ENCODE peak calls at places on chromosomes 4 and X, in eight cellular contexts. Q is H7, L is ascending aorta, H is Karpas-422, O is AG20443, A is A172, U is posterior cingulate gyrus, V is NCI-H774. D is an unnamed sample.

GRCh38 chr4:55512922-55513571 is 33.7 kb downstream of the CLOCK start:
- DNase-seq in A (no peak), H (no peak), L (no peak), O (no peak), V (no peak), U (no peak), Q (no peak), D (no peak)

GRCh38 chr4:41628916-41629315 is 91.0 kb downstream of the LIMCH1 start:
- DNase-seq in V (no peak), O (no peak), L (no peak), Q (no peak), U (no peak), A (no peak), H (no peak), D (no peak)

GRCh38 chr4:78578674-78579430 is 27.3 kb downstream of the ANXA3 start:
- DNase-seq in U (no peak), L (no peak), Q (no peak), V (no peak), O (no peak), H (no peak), A (no peak), D (no peak)

GRCh38 chrX:41457618-41458192 is 10.6 kb downstream of the NYX start:
- DNase-seq in H (no peak), V (no peak), U (no peak), L (no peak), Q (peak), A (no peak), O (no peak), D (no peak)

GRCh38 chr4:159003420-159004253 is 99.2 kb upstream of the RAPGEF2 start:
- DNase-seq in L (no peak), H (no peak), A (peak), Q (no peak), U (no peak), O (no peak), V (no peak), D (no peak)

GRCh38 chr4:78880874-78881492 is 58.3 kb downstream of the PAQR3 start:
- DNase-seq in V (no peak), U (no peak), Q (no peak), H (peak), A (no peak), O (no peak), L (no peak), D (no peak)

GRCh38 chr4:121455285-121455684 is 74.5 kb upstream of the QRFPR start:
- DNase-seq in V (no peak), O (no peak), H (no peak), Q (no peak), U (no peak), A (no peak), L (no peak), D (no peak)

GRCh38 chr4:66906314-66906713 is 639.0 kb downstream of the CENPC start:
- DNase-seq in A (no peak), U (no peak), O (no peak), Q (peak), L (no peak), V (peak), H (no peak), D (no peak)

GRCh38 chr4:151675366-151676060 is 85.3 kb downstream of the GATB start:
- DNase-seq in A (no peak), L (no peak), O (no peak), Q (no peak), H (no peak), U (no peak), V (no peak), D (no peak)

GRCh38 chr4:150518559-150518958 is 63.4 kb upstream of the MAB21L2 start:
- DNase-seq in U (no peak), O (peak), V (no peak), L (no peak), H (no peak), Q (no peak), A (peak), D (no peak)

GRCh38 chrX:38426785-38427184 is 74.4 kb downstream of the OTC start:
- DNase-seq in U (no peak), H (no peak), A (no peak), Q (no peak), O (no peak), V (no peak), L (no peak), D (no peak)

GRCh38 chr4:156362581-156362980 is 408.9 kb upstream of the CTSO start:
- DNase-seq in H (no peak), L (no peak), Q (no peak), U (no peak), A (no peak), O (peak), V (no peak), D (no peak)

GRCh38 chr4:168777277-168777965 is 232.6 kb downstream of the CBR4 start:
- DNase-seq in H (no peak), V (no peak), Q (no peak), A (no peak), U (no peak), O (no peak), L (no peak), D (no peak)

GRCh38 chrX:116490091-116490490 is 27.3 kb upstream of the CT83 start:
- DNase-seq in L (no peak), A (no peak), V (peak), U (no peak), H (peak), O (no peak), Q (no peak), D (no peak)

GRCh38 chr4:177356921-177357320 is 47.2 kb downstream of the NEIL3 start:
- DNase-seq in O (no peak), H (no peak), A (no peak), Q (no peak), L (no peak), U (no peak), V (no peak), D (no peak)

GRCh38 chr4:1472911-1473518 is 66.8 kb upstream of the NKX1-1 start:
- DNase-seq in A (no peak), O (no peak), H (no peak), Q (peak), L (no peak), U (no peak), V (no peak), D (no peak)

GRCh38 chrX:32447640-32448039 is 763.7 kb downstream of the DMD start:
- DNase-seq in U (no peak), H (no peak), O (no peak), L (no peak), A (no peak), Q (no peak), V (no peak), D (no peak)

GRCh38 chrX:1190596-1191145 is 21.8 kb downstream of the CRLF2 start:
- DNase-seq in V (no peak), Q (no peak), O (no peak), H (no peak), U (no peak), L (no peak), A (no peak), D (no peak)

GRCh38 chrX:154378799-154379568 is at the start of gene EMD:
- DNase-seq in L (peak), Q (peak), A (peak), V (peak), H (peak), O (peak), U (peak), D (peak)